ENCODE peak calls at places on chromosome 1, in seven cellular contexts. G is ovary; C is neural progenitor cell; D is RWPE1; H is CD8-positive, alpha-beta memory T cell; V is WERI-Rb-1; U is body of pancreas. O is an unnamed sample.

GRCh38 chr1:26274801-26275425 is 5.0 kb upstream of the SH3BGRL3 start:
- DNase-seq in U (no peak), C (no peak), H (no peak), D (peak), G (no peak), V (no peak), O (peak)

GRCh38 chr1:199667079-199667478 is 360.4 kb upstream of the NR5A2 start:
- DNase-seq in G (no peak), D (no peak), H (no peak), C (no peak), U (no peak), V (no peak), O (peak)

GRCh38 chr1:41523981-41524675 is 39.6 kb upstream of the EDN2 start:
- DNase-seq in D (no peak), G (no peak), H (no peak), V (no peak), C (no peak), U (no peak), O (no peak)

GRCh38 chr1:235642943-235643371 is 6.6 kb downstream of the GNG4 start:
- DNase-seq in C (peak), U (no peak), G (no peak), V (no peak), D (no peak), H (no peak), O (no peak)

GRCh38 chr1:32816676-32817158 is 441 bp downstream of the YARS1 start:
- DNase-seq in C (no peak), G (no peak), U (peak), H (no peak), D (peak), V (peak), O (peak)

GRCh38 chr1:19577001-19577400 is 67.1 kb upstream of the NBL1 start:
- DNase-seq in U (no peak), H (no peak), C (no peak), D (no peak), G (no peak), V (no peak), O (no peak)

GRCh38 chr1:24586119-24586518 is 30.2 kb downstream of the NCMAP start:
- DNase-seq in C (no peak), V (no peak), U (no peak), G (no peak), D (no peak), H (no peak), O (no peak)

GRCh38 chr1:2503554-2504223 is 22.7 kb downstream of the PANK4 start:
- DNase-seq in U (no peak), H (no peak), D (no peak), G (no peak), V (no peak), C (peak), O (no peak)

GRCh38 chr1:222552882-222553281 is 5.0 kb upstream of the HHIPL2 start:
- DNase-seq in G (no peak), D (no peak), V (no peak), C (no peak), H (no peak), U (no peak), O (no peak)

GRCh38 chr1:47738560-47739182 is 258.5 kb downstream of the TRABD2B start:
- DNase-seq in U (peak), H (no peak), V (peak), G (no peak), C (peak), D (peak), O (peak)

GRCh38 chr1:160064164-160064563 is 5.8 kb downstream of the KCNJ10 start:
- DNase-seq in D (no peak), H (no peak), U (no peak), V (no peak), G (no peak), C (no peak), O (no peak)

GRCh38 chr1:171901245-171901644 is 59.9 kb downstream of the DNM3 start:
- DNase-seq in H (no peak), C (no peak), D (no peak), G (no peak), U (no peak), V (no peak), O (peak)

GRCh38 chr1:13701274-13701650 is 1.3 kb downstream of the PRDM2 start:
- DNase-seq in V (no peak), D (no peak), C (no peak), U (no peak), G (no peak), H (no peak), O (peak)

GRCh38 chr1:70084314-70084915 is 121.0 kb downstream of the LRRC40 start:
- DNase-seq in U (no peak), C (no peak), G (no peak), D (no peak), H (no peak), V (no peak), O (peak)

GRCh38 chr1:237927198-237927597 is 36.5 kb upstream of the ZP4 start:
- DNase-seq in D (no peak), V (no peak), U (no peak), G (no peak), C (no peak), H (no peak), O (no peak)

GRCh38 chr1:151326619-151327222 is 495 bp downstream of the PI4KB start:
- DNase-seq in D (peak), V (peak), U (peak), H (peak), G (peak), C (no peak), O (no peak)

GRCh38 chr1:29238601-29238964 is 2.3 kb downstream of the PTPRU start:
- DNase-seq in U (no peak), D (no peak), V (no peak), H (no peak), G (peak), C (no peak), O (no peak)

GRCh38 chr1:147079400-147080012 is 92.8 kb downstream of the PRKAB2 start:
- DNase-seq in G (no peak), U (no peak), V (peak), C (no peak), H (no peak), D (no peak), O (no peak)

GRCh38 chr1:161772397-161772796 is 6.3 kb downstream of the ATF6 start:
- DNase-seq in U (no peak), C (no peak), V (no peak), H (no peak), D (no peak), G (no peak), O (no peak)

GRCh38 chr1:20885121-20885520 is 98.0 kb upstream of the HP1BP3 start:
- DNase-seq in H (no peak), G (no peak), D (no peak), U (no peak), C (peak), V (no peak), O (no peak)

GRCh38 chr1:223759273-223759672 is 46.9 kb downstream of the CAPN2 start:
- DNase-seq in C (peak), D (no peak), G (no peak), U (no peak), V (peak), H (no peak), O (no peak)

GRCh38 chr1:116375165-116375883 is 2.3 kb downstream of the ATP1A1 start:
- DNase-seq in U (no peak), C (no peak), H (no peak), G (no peak), V (no peak), D (no peak), O (no peak)

DNA sequence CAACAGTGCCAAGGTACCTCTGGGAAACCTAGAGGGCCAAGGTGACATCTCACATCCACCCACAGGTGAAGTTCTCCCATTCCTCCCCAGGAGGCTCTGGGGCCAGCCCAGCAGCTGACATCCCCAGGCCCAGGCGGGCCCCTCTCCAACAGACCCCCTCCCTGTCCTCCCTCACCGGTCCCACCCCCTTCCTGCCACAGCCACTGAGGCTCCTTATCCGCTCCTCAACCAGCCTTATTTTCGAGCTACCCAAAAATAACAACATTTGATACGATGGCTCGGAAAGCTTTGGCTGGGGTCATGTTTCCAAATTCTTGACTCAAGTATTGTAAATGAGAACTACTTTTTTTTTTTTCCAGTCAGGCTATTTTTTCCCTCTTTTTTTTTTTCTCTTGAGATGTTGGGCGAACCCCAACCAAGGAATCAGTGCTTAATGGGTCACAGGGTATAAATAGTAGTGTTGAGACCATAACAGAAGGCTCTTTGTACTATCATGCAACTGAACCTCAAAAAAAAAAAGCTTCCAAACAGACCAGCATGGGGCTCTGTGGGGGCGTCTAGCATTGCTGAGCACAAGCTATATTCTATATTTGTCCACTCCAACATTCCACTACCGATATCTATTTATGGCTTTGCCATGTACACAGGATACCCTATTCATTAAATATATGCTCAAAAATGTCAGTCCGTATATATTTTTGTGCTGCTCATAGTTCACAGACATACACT is 27.2 kb downstream of the IRF2BP2 start:
- DNase-seq in G (no peak), D (no peak), U (no peak), V (no peak), C (no peak), H (no peak), O (no peak)
- H3K27ac ChIP-seq in G (peak), D (no peak), U (no peak), V (no peak), C (no peak), H (peak), O (no peak)

DNA sequence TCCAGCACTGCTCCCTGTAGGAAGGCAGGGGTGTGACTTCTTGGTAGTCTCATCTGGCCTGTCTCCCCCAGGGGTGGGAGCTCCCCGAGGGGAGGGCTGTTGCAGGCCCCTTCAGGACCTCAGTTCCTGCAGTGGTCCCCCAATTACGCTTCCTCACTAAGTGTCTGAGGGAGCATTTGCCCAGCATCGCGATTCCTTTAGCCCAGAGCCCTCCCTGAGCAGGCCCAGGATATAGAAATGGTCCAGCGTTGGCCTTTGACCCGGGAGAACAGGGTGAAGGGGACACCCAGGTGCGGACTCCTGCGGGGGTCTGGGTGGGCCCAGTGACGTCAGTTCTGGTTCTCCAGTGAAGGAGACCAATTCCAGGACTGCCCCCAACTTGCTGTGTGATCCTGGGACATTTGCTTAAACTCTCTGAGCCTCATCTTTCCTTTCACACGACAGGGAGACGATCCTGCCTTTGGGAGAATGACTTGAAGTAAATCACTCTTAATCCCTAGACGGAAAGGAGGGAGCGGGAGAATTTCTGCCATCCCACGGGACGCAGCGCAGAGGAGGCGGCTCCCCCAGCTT is 32.6 kb upstream of the BTG2 start:
- DNase-seq in C (no peak), V (no peak), U (no peak), D (no peak), G (peak), H (no peak), O (no peak)
- H3K27ac ChIP-seq in C (no peak), V (peak), U (no peak), D (peak), G (peak), H (no peak), O (no peak)

GRCh38 chr1:104946558-104947210 is 1197.0 kb downstream of the AMY1C start:
- DNase-seq in H (no peak), G (no peak), D (no peak), U (no peak), C (no peak), V (no peak), O (no peak)
- H3K27ac ChIP-seq in H (no peak), G (no peak), D (no peak), U (no peak), C (no peak), V (no peak), O (no peak)

DNA sequence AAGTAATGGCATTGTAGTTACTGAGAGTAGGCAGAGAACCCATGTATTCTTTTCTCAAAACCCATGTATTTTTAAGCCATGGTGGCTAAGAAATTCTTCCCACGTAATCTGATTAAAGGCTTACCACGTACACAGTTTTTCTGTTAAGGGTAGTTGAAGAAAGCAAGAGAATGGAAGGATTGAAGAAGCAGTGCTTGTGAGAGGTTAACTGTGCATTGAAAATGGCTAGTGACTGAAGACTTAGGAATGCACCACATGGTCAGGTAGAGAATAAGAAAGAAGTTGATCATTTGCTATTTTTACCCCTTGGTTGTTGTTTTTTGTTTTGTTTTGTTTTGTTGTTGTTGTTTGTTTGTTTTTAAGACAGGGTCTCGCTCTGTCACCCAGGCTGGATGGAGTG is 178.9 kb upstream of the SNX7 start:
- DNase-seq in U (no peak), V (no peak), H (no peak), D (no peak), C (peak), G (no peak), O (no peak)
- H3K27ac ChIP-seq in U (no peak), V (no peak), H (no peak), D (no peak), C (no peak), G (no peak), O (no peak)

GRCh38 chr1:117630423-117630998 is 24.7 kb downstream of the TENT5C start:
- DNase-seq in G (no peak), U (peak), V (no peak), D (no peak), H (no peak), C (no peak), O (no peak)
- H3K27ac ChIP-seq in G (no peak), U (peak), V (no peak), D (no peak), H (no peak), C (no peak), O (no peak)

GRCh38 chr1:240597153-240597745 is 14.7 kb downstream of the GREM2 start:
- DNase-seq in D (no peak), G (no peak), V (no peak), C (peak), U (no peak), H (no peak), O (no peak)
- H3K27ac ChIP-seq in D (no peak), G (no peak), V (no peak), C (no peak), U (no peak), H (no peak), O (no peak)

GRCh38 chr1:154548028-154548427 is 10.4 kb downstream of the UBE2Q1 start:
- DNase-seq in U (peak), D (no peak), G (no peak), H (no peak), C (no peak), V (no peak), O (no peak)
- H3K27ac ChIP-seq in U (no peak), D (no peak), G (no peak), H (no peak), C (no peak), V (no peak), O (no peak)

GRCh38 chr1:204304067-204304466 is 55.7 kb downstream of the PLEKHA6 start:
- DNase-seq in G (no peak), U (no peak), C (peak), D (no peak), H (no peak), V (no peak), O (no peak)

GRCh38 chr1:204299828-204300365 is 59.8 kb downstream of the PLEKHA6 start:
- DNase-seq in V (peak), U (no peak), C (no peak), G (no peak), D (no peak), H (no peak), O (no peak)

GRCh38 chr1:204302769-204303168 is 57.0 kb downstream of the PLEKHA6 start:
- DNase-seq in C (no peak), G (no peak), D (no peak), V (no peak), U (no peak), H (no peak), O (no peak)

GRCh38 chr1:204306076-204306475 is 53.7 kb downstream of the PLEKHA6 start:
- DNase-seq in D (no peak), U (no peak), V (no peak), H (no peak), C (no peak), G (no peak), O (no peak)

GRCh38 chr1:204301171-204301957 is 58.4 kb downstream of the PLEKHA6 start:
- DNase-seq in D (peak), U (no peak), C (no peak), G (no peak), H (no peak), V (no peak), O (peak)
- H3K27ac ChIP-seq in D (peak), U (no peak), C (no peak), G (no peak), H (no peak), V (no peak), O (peak)

DNA sequence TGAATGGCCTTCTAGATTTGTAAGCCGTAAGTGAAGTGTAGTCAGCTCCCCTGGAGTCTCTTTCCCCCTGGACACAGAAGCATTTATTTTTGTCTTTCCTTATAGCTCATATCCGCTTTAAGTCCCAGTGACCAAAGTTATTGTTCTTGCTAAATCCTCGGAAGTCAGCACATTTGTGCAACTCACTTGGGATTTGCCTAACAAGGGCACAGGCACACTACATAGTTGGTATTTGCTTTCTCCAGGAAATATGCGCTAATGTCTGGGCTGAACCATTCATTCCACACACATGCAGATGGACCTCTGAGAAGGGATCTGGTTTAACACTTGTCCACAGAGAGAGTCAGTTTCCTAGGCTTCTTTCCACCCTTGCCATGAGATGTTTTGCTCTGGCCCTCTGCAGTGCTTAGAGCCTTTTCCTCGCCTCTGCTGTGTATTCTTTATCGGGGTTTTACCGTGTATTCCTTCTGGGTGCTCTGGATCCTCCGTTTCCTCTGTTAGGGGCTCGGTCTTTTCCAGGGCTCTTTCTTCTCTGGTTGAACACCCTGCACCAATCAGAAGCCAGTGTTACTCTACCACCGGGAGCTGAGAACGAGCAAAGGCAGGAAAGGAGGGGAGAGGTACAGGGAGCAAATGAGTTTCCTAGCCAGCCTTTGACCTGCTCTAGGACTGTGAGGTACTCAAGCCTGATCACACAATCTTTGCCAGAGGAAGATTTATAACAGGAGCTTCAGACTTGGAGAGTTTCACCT is 72.4 kb downstream of the ABCA4 start:
- DNase-seq in V (no peak), C (peak), D (no peak), G (no peak), H (no peak), U (no peak), O (no peak)
- H3K27ac ChIP-seq in V (no peak), C (no peak), D (no peak), G (no peak), H (no peak), U (no peak), O (no peak)

GRCh38 chr1:94993931-94994645 is 67.2 kb upstream of the CNN3 start:
- DNase-seq in C (no peak), V (no peak), G (no peak), D (no peak), U (no peak), H (no peak), O (no peak)
- H3K27ac ChIP-seq in C (no peak), V (no peak), G (no peak), D (no peak), U (peak), H (no peak), O (no peak)

O was measured in foreskin keratinocyte.